ENCODE peak calls at places on chromosomes 13 and 19, in five cellular contexts. L, T, J, G and U are unnamed samples. For H3K36me3 and H3K4me1, the result is how much of the 10 kb centered on the place peaks cover.

GRCh38 chr13:98451676-98452105 is 125.2 kb downstream of the STK24 start:
- DNase-seq in L (no peak), T (no peak), G (peak), J (peak), U (no peak)

GRCh38 chr13:104385409-104385808 is 1319.2 kb upstream of the SLC10A2 start:
- DNase-seq in G (no peak), L (no peak), J (peak), T (no peak), U (no peak)

GRCh38 chr19:23470873-23471555 is 75.7 kb upstream of the ZNF91 start:
- DNase-seq in L (peak), T (peak), G (no peak), J (no peak), U (no peak)

GRCh38 chr13:72959643-72960042 is 99.2 kb upstream of the KLF5 start:
- DNase-seq in L (peak), T (no peak), J (peak), G (no peak), U (no peak)

GRCh38 chr13:51728972-51729371 is 75.0 kb downstream of the DHRS12 start:
- DNase-seq in L (peak), T (no peak), J (peak), G (no peak), U (no peak)

GRCh38 chr13:20446405-20446804 is 79.3 kb downstream of the CRYL1 start:
- DNase-seq in L (no peak), J (no peak), T (no peak), G (no peak), U (no peak)

GRCh38 chr19:588758-589692 is 656 bp upstream of the HCN2 start:
- DNase-seq in L (peak), G (no peak), J (no peak), T (no peak), U (no peak)

GRCh38 chr19:570315-570714 is 2.1 kb upstream of the BSG start:
- DNase-seq in J (no peak), T (no peak), L (peak), G (no peak), U (no peak)

GRCh38 chr19:48715681-48716171 is 3.8 kb downstream of the MAMSTR start:
- DNase-seq in G (peak), J (no peak), L (no peak), T (peak), U (no peak)

GRCh38 chr13:102310691-102311432 is 91.0 kb downstream of the FGF14 start:
- DNase-seq in L (no peak), T (no peak), J (no peak), G (peak), U (no peak)

GRCh38 chr13:107883561-107884175 is 331.7 kb downstream of the LIG4 start:
- DNase-seq in J (peak), T (no peak), G (no peak), L (no peak), U (no peak)

GRCh38 chr13:89307278-89307677 is 1636.1 kb downstream of the SLITRK5 start:
- DNase-seq in G (no peak), T (no peak), L (no peak), J (no peak), U (no peak)

GRCh38 chr19:56356944-56357343 is 36.4 kb downstream of the ZNF582 start:
- DNase-seq in J (no peak), G (no peak), L (no peak), T (no peak), U (no peak)

GRCh38 chr13:48533986-48534600 is 1.2 kb upstream of the RCBTB2 start:
- DNase-seq in G (no peak), L (no peak), J (no peak), T (no peak), U (no peak)

GRCh38 chr13:110055089-110055488 is 251.9 kb downstream of the COL4A1 start:
- DNase-seq in G (no peak), T (no peak), J (no peak), L (no peak), U (no peak)

GRCh38 chr13:80979035-80979641 is 638.2 kb upstream of the SPRY2 start:
- DNase-seq in G (peak), J (peak), T (peak), L (peak), U (no peak)

GRCh38 chr19:58212336-58213074 is 16.2 kb upstream of the ZNF544 start:
- DNase-seq in G (no peak), T (no peak), J (no peak), L (peak), U (no peak)

GRCh38 chr13:102651892-102652291 is 43.0 kb downstream of the METTL21C start:
- DNase-seq in G (peak), L (peak), J (peak), T (no peak), U (no peak)

GRCh38 chr19:49953376-49953775 is 7.6 kb downstream of the SIGLEC11 start:
- DNase-seq in G (no peak), T (no peak), J (no peak), L (no peak), U (no peak)

GRCh38 chr13:72383646-72384045 is 343.8 kb downstream of the MZT1 start:
- DNase-seq in L (no peak), G (no peak), T (no peak), J (no peak), U (no peak)

GRCh38 chr13:21124853-21125252 is 51.5 kb downstream of the SKA3 start:
- DNase-seq in L (no peak), J (peak), G (no peak), T (no peak), U (no peak)

GRCh38 chr19:18593367-18594095 is 4.9 kb downstream of the REX1BD start:
- DNase-seq in G (peak), J (no peak), L (no peak), T (no peak), U (no peak)

GRCh38 chr19:19113040-19113541 is 25.2 kb downstream of the TMEM161A start:
- DNase-seq in J (peak), L (no peak), G (no peak), T (no peak), U (no peak)

GRCh38 chr13:114161644-114162532 is 17.2 kb upstream of the CFAP97D2 start:
- DNase-seq in G (peak), J (peak), T (peak), L (no peak), U (no peak)

GRCh38 chr13:104592127-104592526 is 1525.9 kb upstream of the SLC10A2 start:
- DNase-seq in J (peak), G (no peak), T (no peak), L (peak), U (no peak)

GRCh38 chr19:16293133-16294085 is 31.2 kb upstream of the KLF2 start:
- DNase-seq in G (peak), T (peak), L (peak), J (peak), U (no peak)

GRCh38 chr13:67224148-67224846 is 5.8 kb downstream of the PCDH9 start:
- DNase-seq in J (peak), L (peak), T (peak), G (peak), U (no peak)

GRCh38 chr13:71869274-71869673 is 2.3 kb upstream of the DACH1 start:
- DNase-seq in J (no peak), L (no peak), G (no peak), T (no peak), U (no peak)

GRCh38 chr19:48629599-48630288 is 7.4 kb downstream of the DBP start:
- DNase-seq in T (peak), G (peak), L (peak), J (peak), U (no peak)

GRCh38 chr13:30792257-30793000 is 57.1 kb downstream of the ALOX5AP start:
- DNase-seq in J (peak), T (peak), G (peak), L (peak), U (no peak)

GRCh38 chr13:74715718-74716117 is 581.5 kb upstream of the KLF12 start:
- DNase-seq in T (no peak), J (no peak), G (no peak), L (no peak), U (no peak)

GRCh38 chr19:47096721-47097120 is 16.9 kb downstream of the ZC3H4 start:
- DNase-seq in T (peak), G (no peak), L (no peak), J (no peak), U (no peak)
- H3K36me3 ChIP-seq in T (under half), G (under half), L (under half), J (under half), U (under half)

GRCh38 chr19:2050349-2050990 is 574 bp downstream of the MKNK2 start:
- DNase-seq in L (no peak), G (no peak), T (no peak), J (no peak), U (no peak)
- H3K4me1 ChIP-seq in L (under half), G (under half), T (under half), J (under half), U (half or more)

GRCh38 chr19:10976200-10976892 is 15.5 kb downstream of the SMARCA4 start:
- DNase-seq in G (no peak), J (no peak), L (peak), T (no peak), U (no peak)
- H3K4me3 ChIP-seq in G (no peak), J (peak), L (no peak), T (no peak), U (no peak)

GRCh38 chr19:44232867-44233266 is 20.5 kb downstream of the ZNF227 start:
- DNase-seq in T (no peak), G (no peak), L (no peak), J (no peak), U (no peak)

DNA sequence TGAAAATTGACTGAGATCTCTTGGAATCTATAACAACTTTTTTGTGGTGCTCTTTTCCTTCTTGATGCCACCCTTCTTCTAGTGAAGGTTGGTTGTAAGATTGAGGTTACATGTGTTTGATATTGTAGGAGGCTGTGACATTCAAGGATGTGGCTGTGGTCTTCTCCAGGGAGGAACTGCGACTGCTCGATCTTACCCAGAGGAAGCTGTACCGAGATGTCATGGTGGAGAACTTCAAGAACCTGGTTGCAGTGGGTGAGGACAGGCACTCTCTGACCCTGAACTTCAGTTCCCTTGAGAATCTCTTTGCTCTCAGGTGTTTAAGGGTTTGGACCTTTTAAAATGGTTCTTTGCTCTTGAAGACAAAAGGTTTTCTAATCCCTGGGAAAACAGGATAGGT is 16.0 kb downstream of the ZNF227 start:
- DNase-seq in J (no peak), L (no peak), T (no peak), G (no peak), U (no peak)
- H3K36me3 ChIP-seq in J (under half), L (under half), T (under half), G (under half), U (half or more)

GRCh38 chr19:6887326-6887725 is at the start of gene ADGRE1:
- DNase-seq in L (no peak), T (no peak), G (no peak), J (no peak), U (no peak)

GRCh38 chr19:6886272-6886671 is 1.1 kb upstream of the ADGRE1 start:
- DNase-seq in T (no peak), J (no peak), G (no peak), L (no peak), U (no peak)

GRCh38 chr19:6890421-6890913 is 3.1 kb downstream of the ADGRE1 start:
- DNase-seq in G (no peak), L (no peak), J (no peak), T (no peak), U (no peak)

GRCh38 chr19:6890938-6891337 is 3.6 kb downstream of the ADGRE1 start:
- DNase-seq in J (no peak), G (no peak), T (no peak), L (no peak), U (no peak)

GRCh38 chr19:6888967-6889366 is 1.6 kb downstream of the ADGRE1 start:
- DNase-seq in G (no peak), L (no peak), T (no peak), J (no peak), U (no peak)
- H3K4me1 ChIP-seq in G (under half), L (under half), T (under half), J (under half), U (under half)

GRCh38 chr19:6529351-6529750 is 1.5 kb upstream of the TNFSF9 start:
- DNase-seq in J (no peak), T (no peak), G (no peak), L (no peak), U (no peak)
- H3K4me3 ChIP-seq in J (no peak), T (no peak), G (no peak), L (no peak), U (no peak)

GRCh38 chr19:2140193-2140545 is 11.2 kb downstream of the AP3D1 start:
- DNase-seq in T (no peak), G (no peak), L (no peak), J (no peak), U (no peak)

GRCh38 chr19:2139385-2140192 is 11.8 kb downstream of the AP3D1 start:
- DNase-seq in L (no peak), J (no peak), T (no peak), G (no peak), U (no peak)

GRCh38 chr19:2144190-2144589 is 7.2 kb downstream of the AP3D1 start:
- DNase-seq in J (no peak), T (no peak), L (no peak), G (no peak), U (no peak)

GRCh38 chr19:2145831-2146241 is 5.5 kb downstream of the AP3D1 start:
- DNase-seq in T (no peak), L (no peak), J (no peak), G (no peak), U (no peak)

GRCh38 chr19:2142173-2142829 is 9.1 kb downstream of the AP3D1 start:
- DNase-seq in T (no peak), J (no peak), L (no peak), G (no peak), U (no peak)
- H3K36me3 ChIP-seq in T (under half), J (under half), L (under half), G (under half), U (under half)

GRCh38 chr13:97274782-97275252 is 52.7 kb downstream of the MBNL2 start:
- DNase-seq in J (peak), G (no peak), T (no peak), L (peak), U (no peak)

GRCh38 chr13:97275775-97276501 is 53.8 kb downstream of the MBNL2 start:
- DNase-seq in L (no peak), G (no peak), J (no peak), T (no peak), U (no peak)

GRCh38 chr13:97272526-97272925 is 50.4 kb downstream of the MBNL2 start:
- DNase-seq in J (no peak), L (no peak), T (no peak), G (no peak), U (no peak)

GRCh38 chr13:97275265-97275664 is 53.1 kb downstream of the MBNL2 start:
- DNase-seq in G (no peak), T (no peak), J (peak), L (no peak), U (no peak)

GRCh38 chr13:97273341-97273831 is 51.3 kb downstream of the MBNL2 start:
- DNase-seq in G (no peak), L (no peak), T (no peak), J (no peak), U (no peak)
- H3K4me1 ChIP-seq in G (under half), L (under half), T (under half), J (under half), U (under half)

DNA sequence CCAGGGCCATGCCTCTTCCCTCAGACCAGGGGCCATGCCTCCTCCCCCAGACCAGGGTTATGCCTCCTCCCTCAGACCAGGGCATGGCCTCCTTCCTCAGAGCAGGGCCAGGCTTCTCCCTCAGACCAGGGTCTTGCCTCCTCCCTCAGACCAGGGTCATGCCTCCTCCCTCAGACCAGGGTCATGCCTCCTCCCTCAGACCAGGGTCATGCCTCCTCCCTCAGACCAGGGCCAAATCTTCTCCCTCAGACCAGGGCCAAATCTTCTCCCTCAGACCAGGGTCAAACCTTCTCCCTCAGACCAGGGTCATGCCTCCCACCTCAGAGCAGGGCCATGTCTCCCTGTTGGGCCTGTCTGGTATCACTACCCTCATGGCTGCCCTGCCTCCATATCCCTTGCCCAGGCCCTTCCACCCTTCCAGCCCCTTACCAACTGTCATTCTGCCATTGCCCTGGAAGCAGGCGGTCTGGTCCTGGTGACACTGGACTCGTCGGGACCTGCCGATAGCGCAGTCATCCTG is 4.2 kb downstream of the LYPD5 start:
- DNase-seq in T (no peak), G (no peak), L (no peak), J (no peak), U (no peak)
- H3K4me3 ChIP-seq in T (peak), G (peak), L (peak), J (peak), U (peak)